ENCODE peak calls at places on chromosomes 16 and 17, in eight cellular contexts. L is stomach; O is activated gamma-delta T cell treated with Interleukin-2 at 50 U/mL for 16 hours; U is WTC11; V is activated T-cell treated with anti-CD3 and anti-CD28 coated beads for 48 hours; C is PC-3; R is HS-5; X is stimulated activated naive CD8-positive, alpha-beta T cell treated with anti-CD3 and anti-CD28 coated beads, Interleukin-15, amount 100 ng/mL, for 72 hours. W is an unnamed sample.

GRCh38 chr17:67376509-67376891 is 581 bp upstream of the PITPNC1 start:
- DNase-seq in L (peak; percentile 43), O (peak; percentile 27), U (no peak), V (no peak), C (peak; percentile 47), R (no peak), X (no peak), W (no peak)

GRCh38 chr16:84032458-84033178 is 10.0 kb downstream of the SLC38A8 start:
- DNase-seq in L (no peak), O (no peak), U (no peak), V (no peak), C (no peak), R (no peak), X (no peak), W (no peak)

GRCh38 chr17:13638855-13639458 is 37.2 kb upstream of the HS3ST3A1 start:
- DNase-seq in L (no peak), O (no peak), U (no peak), V (no peak), C (peak; percentile 46), R (no peak), X (peak; percentile 4), W (no peak)

GRCh38 chr17:7445011-7445927 is at the start of gene CHRNB1:
- DNase-seq in L (peak; percentile 78), O (peak; percentile 42), U (peak; percentile 93), V (no peak), C (no peak), R (no peak), X (peak; percentile 31), W (peak; percentile 38)

GRCh38 chr17:12591336-12591735 is 74.4 kb upstream of the MYOCD start:
- DNase-seq in L (no peak), O (no peak), U (no peak), V (no peak), C (no peak), R (no peak), X (no peak), W (no peak)

GRCh38 chr17:48074322-48075054 is 26.3 kb downstream of the NFE2L1 start:
- DNase-seq in L (peak; percentile 83), O (peak; percentile 75), U (peak; percentile 80), V (peak; percentile 41), C (peak; percentile 95), R (peak; percentile 51), X (peak; percentile 65), W (peak; percentile 69)

GRCh38 chr16:56268799-56269198 is 77.5 kb downstream of the GNAO1 start:
- DNase-seq in L (no peak), O (no peak), U (no peak), V (no peak), C (no peak), R (no peak), X (no peak), W (no peak)

GRCh38 chr16:80347900-80348299 is 192.9 kb upstream of the DYNLRB2 start:
- DNase-seq in L (peak; percentile 66), O (no peak), U (no peak), V (no peak), C (no peak), R (no peak), X (no peak), W (no peak)

GRCh38 chr16:17836868-17837602 is 366.3 kb upstream of the XYLT1 start:
- DNase-seq in L (no peak), O (no peak), U (peak; percentile 30), V (no peak), C (peak; percentile 21), R (peak; percentile 78), X (no peak), W (no peak)

GRCh38 chr17:56679767-56680422 is 86.4 kb downstream of the NOG start:
- DNase-seq in L (no peak), O (no peak), U (no peak), V (no peak), C (peak; percentile 80), R (no peak), X (no peak), W (no peak)

GRCh38 chr16:11485676-11486075 is 101.0 kb downstream of the LITAF start:
- DNase-seq in L (no peak), O (no peak), U (no peak), V (no peak), C (no peak), R (no peak), X (no peak), W (no peak)

GRCh38 chr17:80805032-80805751 is 186.4 kb upstream of the CHMP6 start:
- DNase-seq in L (no peak), O (no peak), U (no peak), V (no peak), C (no peak), R (no peak), X (no peak), W (no peak)

GRCh38 chr17:46124695-46125592 is 68.3 kb downstream of the KANSL1 start:
- DNase-seq in L (no peak), O (no peak), U (no peak), V (no peak), C (no peak), R (no peak), X (no peak), W (no peak)

GRCh38 chr17:81514735-81515529 is 2.3 kb upstream of the ACTG1 start:
- DNase-seq in L (peak; percentile 87), O (peak; percentile 59), U (peak; percentile 74), V (peak; percentile 76), C (peak; percentile 89), R (no peak), X (peak; percentile 68), W (peak; percentile 63)

GRCh38 chr16:11126389-11127072 is 129.5 kb downstream of the SOCS1 start:
- DNase-seq in L (no peak), O (no peak), U (no peak), V (no peak), C (no peak), R (no peak), X (no peak), W (no peak)